ENCODE peak calls at places on chromosomes 7 and 10, in eight cellular contexts. I, O, Q, F, N, H, B and T are unnamed samples.

GRCh38 chr7:45160374-45160773 is 2.8 kb downstream of the RAMP3 start:
- DNase-seq in I (no peak), O (no peak), Q (peak), F (no peak), N (no peak), H (peak), B (no peak), T (no peak)

GRCh38 chr10:75972494-75973276 is 541.3 kb downstream of the LRMDA start:
- DNase-seq in I (no peak), O (no peak), Q (no peak), F (peak), N (no peak), H (no peak), B (peak), T (no peak)

GRCh38 chr7:1500064-1500807 is 4.0 kb downstream of the INTS1 start:
- DNase-seq in I (no peak), O (no peak), Q (no peak), F (no peak), N (no peak), H (no peak), B (no peak), T (no peak)

GRCh38 chr7:107644704-107645083 is 15.9 kb upstream of the SLC26A4 start:
- DNase-seq in I (no peak), O (no peak), Q (no peak), F (peak), N (no peak), H (no peak), B (no peak), T (no peak)

GRCh38 chr7:97495487-97495886 is 236.4 kb upstream of the TAC1 start:
- DNase-seq in I (no peak), O (no peak), Q (no peak), F (no peak), N (no peak), H (no peak), B (no peak), T (no peak)

GRCh38 chr7:96354881-96355280 is 33.0 kb upstream of the SLC25A13 start:
- DNase-seq in I (no peak), O (no peak), Q (no peak), F (no peak), N (no peak), H (no peak), B (no peak), T (no peak)

GRCh38 chr10:76902949-76903348 is 734.7 kb downstream of the KCNMA1 start:
- DNase-seq in I (peak), O (no peak), Q (no peak), F (no peak), N (no peak), H (no peak), B (peak), T (peak)

GRCh38 chr10:117216611-117217195 is 19.4 kb downstream of the KCNK18 start:
- DNase-seq in I (peak), O (peak), Q (no peak), F (peak), N (no peak), H (peak), B (peak), T (peak)

GRCh38 chr7:32062150-32062549 is 8.1 kb downstream of the PDE1C start:
- DNase-seq in I (no peak), O (peak), Q (no peak), F (peak), N (peak), H (no peak), B (peak), T (peak)

GRCh38 chr7:154987571-154987970 is 15.4 kb downstream of the PAXIP1 start:
- DNase-seq in I (no peak), O (no peak), Q (no peak), F (no peak), N (no peak), H (no peak), B (no peak), T (no peak)

GRCh38 chr10:88974446-88975376 is 15.9 kb upstream of the FAS start:
- DNase-seq in I (no peak), O (no peak), Q (no peak), F (peak), N (no peak), H (peak), B (peak), T (no peak)

GRCh38 chr7:152313879-152314604 is 121.8 kb downstream of the KMT2C start:
- DNase-seq in I (no peak), O (peak), Q (no peak), F (peak), N (peak), H (no peak), B (peak), T (no peak)

GRCh38 chr10:68082815-68083395 is 7.8 kb upstream of the HERC4 start:
- DNase-seq in I (no peak), O (no peak), Q (no peak), F (peak), N (no peak), H (no peak), B (peak), T (peak)
- H3K4me2 ChIP-seq in I (no peak), O (peak), Q (no peak), F (no peak), N (peak), H (no peak), B (no peak), T (no peak)

DNA sequence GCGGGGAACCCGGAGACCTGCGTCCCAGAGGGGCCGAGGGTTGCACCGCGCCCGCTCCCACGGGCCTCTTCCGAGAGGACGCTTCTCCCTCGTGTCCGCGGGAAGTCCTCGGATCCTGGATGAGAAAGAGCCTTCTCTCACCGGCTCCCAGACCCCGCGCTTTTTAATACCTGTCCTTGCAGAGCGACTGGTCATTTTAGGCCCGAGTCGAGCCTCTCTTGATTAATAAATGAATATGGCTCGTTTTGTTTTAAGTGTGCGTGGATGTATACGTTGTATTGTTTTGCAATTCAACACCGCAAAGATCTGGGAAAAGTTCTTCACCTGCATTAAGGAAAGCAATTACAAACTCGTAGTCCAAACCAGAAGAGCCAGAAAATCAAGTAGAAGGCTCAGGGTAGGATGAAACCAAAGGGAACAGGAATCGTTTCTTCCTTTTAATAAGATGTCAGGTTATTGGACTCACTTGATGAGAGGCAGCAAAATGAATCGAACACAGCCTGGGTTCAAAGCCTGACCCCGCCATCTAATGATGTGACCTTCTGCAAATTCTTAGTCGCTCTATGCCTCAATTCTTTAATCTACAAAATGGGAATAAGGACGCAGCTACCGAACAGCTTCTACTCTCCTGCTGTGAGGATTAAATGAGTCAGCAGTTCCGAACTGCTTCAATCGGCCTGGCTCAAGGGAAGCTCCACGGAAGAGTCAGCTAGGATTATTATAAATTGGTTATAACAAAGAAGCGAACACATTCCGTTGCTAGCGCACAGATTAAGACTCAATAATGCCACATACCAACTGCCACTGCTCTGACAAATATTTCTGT is 277.8 kb upstream of the NEBL start:
- DNase-seq in I (peak), O (no peak), Q (no peak), F (no peak), N (peak), H (no peak), B (peak), T (peak)
- H3K4me2 ChIP-seq in I (peak), O (peak), Q (no peak), F (no peak), N (peak), H (no peak), B (peak), T (peak)

DNA sequence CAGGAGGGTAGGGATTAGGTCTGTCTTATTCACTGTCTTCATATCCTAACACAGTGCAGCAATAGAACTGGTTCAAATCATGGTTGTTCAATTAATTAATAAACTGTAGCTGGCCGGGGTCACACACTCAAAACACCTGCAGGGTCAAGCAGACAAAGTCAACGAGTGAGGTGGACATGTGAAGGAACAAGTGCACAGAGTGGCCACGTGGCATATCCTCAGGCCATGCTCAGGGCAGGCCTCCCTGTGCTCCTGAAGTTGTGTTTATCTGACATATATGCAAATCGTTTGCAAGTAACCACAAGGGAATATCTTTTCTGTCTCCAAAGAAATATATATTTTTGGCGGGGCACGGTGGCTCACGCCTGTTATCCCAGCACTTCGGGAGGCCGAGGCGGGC is 98.5 kb upstream of the ZMIZ1 start:
- DNase-seq in I (no peak), O (no peak), Q (no peak), F (no peak), N (no peak), H (no peak), B (no peak), T (no peak)
- H3K4me2 ChIP-seq in I (no peak), O (no peak), Q (no peak), F (no peak), N (no peak), H (no peak), B (no peak), T (no peak)

GRCh38 chr7:52539414-52539813 is 496.0 kb upstream of the POM121L12 start:
- DNase-seq in I (no peak), O (no peak), Q (no peak), F (no peak), N (no peak), H (no peak), B (no peak), T (no peak)
- H3K4me2 ChIP-seq in I (no peak), O (no peak), Q (no peak), F (no peak), N (no peak), H (no peak), B (no peak), T (no peak)

GRCh38 chr7:7202375-7202720 is 20.0 kb downstream of the C1GALT1 start:
- DNase-seq in I (no peak), O (no peak), Q (no peak), F (no peak), N (no peak), H (no peak), B (no peak), T (no peak)
- H3K4me2 ChIP-seq in I (no peak), O (no peak), Q (peak), F (no peak), N (no peak), H (peak), B (no peak), T (no peak)

GRCh38 chr7:74627699-74628411 is 29.7 kb upstream of the GTF2I start:
- DNase-seq in I (peak), O (no peak), Q (no peak), F (peak), N (no peak), H (no peak), B (no peak), T (no peak)
- H3K4me2 ChIP-seq in I (peak), O (peak), Q (no peak), F (no peak), N (no peak), H (no peak), B (no peak), T (no peak)

GRCh38 chr7:111578754-111579153 is 16.5 kb upstream of the IMMP2L start:
- DNase-seq in I (no peak), O (no peak), Q (no peak), F (no peak), N (no peak), H (no peak), B (no peak), T (no peak)
- H3K4me2 ChIP-seq in I (no peak), O (no peak), Q (no peak), F (no peak), N (no peak), H (no peak), B (no peak), T (no peak)

GRCh38 chr10:21757601-21757901 is 223.5 kb downstream of the MLLT10 start:
- DNase-seq in I (no peak), O (no peak), Q (no peak), F (no peak), N (no peak), H (no peak), B (peak), T (no peak)
- H3K4me2 ChIP-seq in I (no peak), O (no peak), Q (no peak), F (no peak), N (no peak), H (no peak), B (no peak), T (no peak)

GRCh38 chr7:27225005-27225934 is 17.3 kb upstream of the EVX1 start:
- DNase-seq in I (peak), O (no peak), Q (no peak), F (no peak), N (no peak), H (no peak), B (no peak), T (peak)

GRCh38 chr7:27223941-27224590 is 18.5 kb upstream of the EVX1 start:
- DNase-seq in I (no peak), O (no peak), Q (no peak), F (no peak), N (no peak), H (no peak), B (no peak), T (no peak)

GRCh38 chr7:27229448-27229847 is 13.2 kb upstream of the EVX1 start:
- DNase-seq in I (no peak), O (no peak), Q (no peak), F (no peak), N (no peak), H (no peak), B (no peak), T (no peak)
- H3K4me2 ChIP-seq in I (no peak), O (no peak), Q (no peak), F (no peak), N (no peak), H (no peak), B (no peak), T (no peak)